ENCODE peak calls at places on chromosomes 3 and 15, in eight cellular contexts. E is neural crest cell; Z is NCI-H1092; T is hepatocyte; U is adipocyte; A is NCI-H1417; W is activated naive CD4-positive, alpha-beta T cell treated with Interleukin-2 at 50 U/mL for 16 hours; Q is T-helper 17 cell. G is an unnamed sample.
A peak's percentile ranks its signal among the peaks of the same experiment; 100 is the strongest.

GRCh38 chr3:183494341-183494740 is 61.2 kb downstream of the KLHL6 start:
- DNase-seq in U (no peak), E (no peak), Z (no peak), W (no peak), Q (no peak), A (no peak), T (no peak), G (no peak)

GRCh38 chr3:114582929-114583328 is 289.1 kb downstream of the TIGIT start:
- DNase-seq in A (no peak), Q (no peak), U (no peak), Z (no peak), W (no peak), E (no peak), T (no peak), G (no peak)

GRCh38 chr3:191412764-191413163 is 48.2 kb upstream of the PYDC2 start:
- DNase-seq in W (no peak), E (no peak), Z (no peak), A (no peak), U (peak; percentile 84), Q (no peak), T (peak; percentile 12), G (peak; percentile 18)

GRCh38 chr3:106628407-106628806 is 748.8 kb upstream of the CCDC54 start:
- DNase-seq in E (no peak), T (peak; percentile 39), A (no peak), Q (no peak), Z (no peak), W (no peak), U (peak; percentile 41), G (no peak)

GRCh38 chr3:175411405-175411804 is 552.3 kb downstream of the NAALADL2 start:
- DNase-seq in U (peak; percentile 75), E (no peak), W (no peak), Q (no peak), A (no peak), T (no peak), Z (no peak), G (no peak)

GRCh38 chr3:133444071-133444774 is 44.4 kb downstream of the BFSP2 start:
- DNase-seq in A (peak; percentile 35), W (no peak), Z (peak; percentile 47), E (no peak), Q (no peak), U (peak; percentile 35), T (peak; percentile 30), G (peak; percentile 76)

GRCh38 chr3:126245811-126246727 is 65.7 kb upstream of the ALDH1L1 start:
- DNase-seq in Q (no peak), A (peak; percentile 41), U (peak; percentile 90), T (peak; percentile 73), Z (peak; percentile 12), E (peak; percentile 48), W (no peak), G (no peak)

GRCh38 chr15:73633991-73634495 is 854 bp upstream of the NPTN start:
- DNase-seq in T (peak; percentile 60), U (peak; percentile 96), W (no peak), Q (no peak), Z (no peak), A (no peak), E (no peak), G (peak; percentile 95)

GRCh38 chr15:70133781-70134180 is 36.1 kb upstream of the TLE3 start:
- DNase-seq in A (no peak), Z (no peak), W (no peak), U (no peak), Q (no peak), E (no peak), T (no peak), G (no peak)

GRCh38 chr15:26891448-26891881 is 24.6 kb downstream of the GABRA5 start:
- DNase-seq in U (peak; percentile 69), Z (peak; percentile 61), A (peak; percentile 81), E (peak; percentile 95), T (peak; percentile 88), W (no peak), Q (no peak), G (peak; percentile 24)

GRCh38 chr15:99732711-99733267 is 448 bp downstream of the LYSMD4 start:
- DNase-seq in Z (no peak), Q (no peak), W (no peak), T (peak; percentile 52), A (no peak), U (peak; percentile 56), E (no peak), G (peak; percentile 35)

GRCh38 chr15:100783760-100784492 is 95.7 kb upstream of the ALDH1A3 start:
- DNase-seq in T (no peak), U (no peak), E (no peak), Z (no peak), Q (no peak), W (no peak), A (no peak), G (no peak)

GRCh38 chr3:157999246-157999645 is 107.0 kb downstream of the SHOX2 start:
- DNase-seq in U (no peak), E (no peak), Q (no peak), Z (peak; percentile 57), T (no peak), W (no peak), A (peak; percentile 31), G (no peak)